ENCODE peak calls at places on chromosomes 1 and 21, in nine cellular contexts. S is adipocyte; H is mucosa of gallbladder; N is HL-60; O is tibial nerve; M is midbrain; P is activated naive CD4-positive, alpha-beta T cell treated with Interleukin-2 at 50 U/mL for 16 hours; B is stimulated activated CD4-positive, alpha-beta T cell treated with anti-CD3 and anti-CD28 coated beads, Interleukin-1b, Interleukin-23, amount 100 ng/mL, for 1 hour; A is left ventricle myocardium inferior. E is an unnamed sample.

GRCh38 chr1:46530791-46531409 is 20.5 kb downstream of the KNCN start:
- DNase-seq in A (no peak), S (no peak), N (no peak), O (no peak), H (no peak), B (no peak), M (no peak), P (no peak), E (no peak)

GRCh38 chr21:37267269-37268185 is at the start of gene VPS26C:
- DNase-seq in M (peak; percentile 98), A (peak; percentile 98), N (peak; percentile 99), H (peak; percentile 99), S (peak; percentile 100), B (peak; percentile 93), O (peak; percentile 95), P (peak; percentile 99), E (peak; percentile 99)

GRCh38 chr1:158930504-158930903 is 848 bp upstream of the PYHIN1 start:
- DNase-seq in M (no peak), B (no peak), S (no peak), N (no peak), O (no peak), P (peak; percentile 30), A (no peak), H (peak; percentile 22), E (peak; percentile 26)

GRCh38 chr1:94807742-94808491 is 12.2 kb upstream of the SLC44A3 start:
- DNase-seq in H (peak; percentile 56), N (peak; percentile 49), A (no peak), O (no peak), B (no peak), P (no peak), M (no peak), S (no peak), E (no peak)

GRCh38 chr1:194394676-194395075 is 1208.3 kb upstream of the B3GALT2 start:
- DNase-seq in H (no peak), N (no peak), A (no peak), S (no peak), O (no peak), M (peak; percentile 38), P (no peak), B (no peak), E (no peak)

GRCh38 chr1:51906306-51907078 is 28.0 kb upstream of the NRDC start:
- DNase-seq in P (no peak), B (no peak), N (no peak), S (peak; percentile 67), H (no peak), A (no peak), M (peak; percentile 64), O (no peak), E (no peak)

GRCh38 chr1:211520641-211521040 is 28.7 kb upstream of the RD3 start:
- DNase-seq in B (no peak), A (no peak), P (no peak), N (no peak), M (no peak), S (no peak), H (no peak), O (no peak), E (no peak)

GRCh38 chr1:183025782-183026774 is 2.9 kb downstream of the LAMC1 start:
- DNase-seq in M (no peak), A (no peak), H (no peak), O (no peak), S (peak; percentile 66), P (no peak), N (no peak), B (no peak), E (no peak)

GRCh38 chr1:220281159-220281574 is 8.9 kb upstream of the RAB3GAP2 start:
- DNase-seq in A (no peak), B (no peak), S (peak; percentile 59), H (no peak), P (no peak), N (no peak), O (no peak), M (no peak), E (no peak)

GRCh38 chr1:153565529-153566374 is at the start of gene S100A2:
- DNase-seq in H (no peak), A (no peak), N (peak; percentile 55), B (no peak), M (no peak), O (no peak), S (peak; percentile 94), P (peak; percentile 66), E (peak; percentile 49)

E was measured in activated T-cell treated with anti-CD3 and anti-CD28 coated beads for 24 hours.